ENCODE peak calls at places on chromosomes 2 and 18, in five cellular contexts. X is uterus, Y is HS-27A, L is HuH-7, D is foreskin fibroblast. J is an unnamed sample.

GRCh38 chr2:134498654-134499053 is 220.1 kb downstream of the TMEM163 start:
- DNase-seq in X (no peak), Y (no peak), L (no peak), D (no peak), J (no peak)

GRCh38 chr2:43024515-43024962 is 201.9 kb downstream of the ZFP36L2 start:
- DNase-seq in X (peak), Y (no peak), L (peak), D (peak), J (peak)

GRCh38 chr2:29117636-29118303 is 2.6 kb downstream of the CLIP4 start:
- DNase-seq in X (no peak), Y (no peak), L (no peak), D (peak), J (peak)

GRCh38 chr2:209368406-209368805 is 55.4 kb upstream of the MAP2 start:
- DNase-seq in X (no peak), Y (no peak), L (no peak), D (no peak), J (no peak)

GRCh38 chr2:222399038-222399783 is 25.1 kb upstream of the SGPP2 start:
- DNase-seq in X (no peak), Y (no peak), L (no peak), D (no peak), J (no peak)

GRCh38 chr2:162839419-162839818 is 852 bp upstream of the KCNH7 start:
- DNase-seq in X (no peak), Y (no peak), L (no peak), D (no peak), J (no peak)

GRCh38 chr2:177772529-177772928 is 300.0 kb downstream of the PDE11A start:
- DNase-seq in X (no peak), Y (no peak), L (no peak), D (peak), J (peak)

GRCh38 chr2:184053326-184053725 is 545.0 kb upstream of the ZNF804A start:
- DNase-seq in X (no peak), Y (no peak), L (peak), D (no peak), J (no peak)

GRCh38 chr18:28032177-28032576 is 144.8 kb downstream of the CDH2 start:
- DNase-seq in X (no peak), Y (no peak), L (no peak), D (no peak), J (no peak)

GRCh38 chr2:170942615-170943014 is 13.6 kb downstream of the GORASP2 start:
- DNase-seq in X (no peak), Y (no peak), L (no peak), D (peak), J (no peak)

GRCh38 chr2:48572797-48573196 is 42.8 kb downstream of the STON1 start:
- DNase-seq in X (no peak), Y (no peak), L (peak), D (no peak), J (no peak)

GRCh38 chr2:209985879-209986278 is 16.6 kb upstream of the RPE start:
- DNase-seq in X (no peak), Y (no peak), L (no peak), D (no peak), J (no peak)

GRCh38 chr2:56741601-56742102 is 557.9 kb downstream of the CCDC85A start:
- DNase-seq in X (peak), Y (peak), L (no peak), D (peak), J (peak)

GRCh38 chr2:140454717-140455116 is 1674.5 kb upstream of the NXPH2 start:
- DNase-seq in X (no peak), Y (peak), L (no peak), D (peak), J (peak)

GRCh38 chr18:30583768-30584167 is 458.8 kb downstream of the DSC3 start:
- DNase-seq in X (no peak), Y (no peak), L (no peak), D (no peak), J (no peak)